ENCODE peak calls at places on chromosomes 16 and 17, in four cellular contexts. H is K562, V is HepG2, Q is GM12878. X is an unnamed sample.

GRCh38 chr16:17101646-17102045 is 369.1 kb downstream of the XYLT1 start:
- DNase-seq in Q (no peak), H (peak), V (no peak), X (peak)

GRCh38 chr17:68424861-68425260 is 32.4 kb downstream of the WIPI1 start:
- DNase-seq in V (no peak), Q (no peak), H (no peak), X (no peak)

GRCh38 chr16:11089504-11090124 is 145.2 kb downstream of the CLEC16A start:
- DNase-seq in V (no peak), Q (no peak), H (no peak), X (no peak)

GRCh38 chr17:14301761-14302401 is 1.0 kb downstream of the HS3ST3B1 start:
- DNase-seq in Q (no peak), H (no peak), V (no peak), X (peak)

GRCh38 chr16:561413-561794 is 1.2 kb downstream of the PRR35 start:
- DNase-seq in V (no peak), Q (no peak), H (no peak), X (no peak)

GRCh38 chr17:66348605-66349165 is 46.3 kb downstream of the PRKCA start:
- DNase-seq in H (peak), V (peak), Q (no peak), X (peak)

GRCh38 chr17:67042104-67042899 is 2.1 kb upstream of the CACNG1 start:
- DNase-seq in H (no peak), V (no peak), Q (no peak), X (no peak)

GRCh38 chr16:67945392-67945933 is 1.5 kb upstream of the LCAT start:
- DNase-seq in Q (no peak), V (no peak), H (no peak), X (no peak)

GRCh38 chr17:45319239-45319703 is 2.5 kb upstream of the MAP3K14 start:
- DNase-seq in H (no peak), V (no peak), Q (no peak), X (peak)

GRCh38 chr17:7582401-7583252 is 1.0 kb upstream of the MPDU1 start:
- DNase-seq in V (no peak), H (no peak), Q (no peak), X (no peak)

GRCh38 chr16:30985401-30986128 is 558 bp downstream of the HSD3B7 start:
- DNase-seq in Q (no peak), V (peak), H (peak), X (peak)

GRCh38 chr17:41885733-41886132 is 20.5 kb upstream of the KLHL11 start:
- DNase-seq in V (no peak), Q (no peak), H (peak), X (peak)

GRCh38 chr16:4682084-4682581 is 11.2 kb upstream of the NUDT16L1 start:
- DNase-seq in H (no peak), Q (no peak), V (no peak), X (no peak)

GRCh38 chr16:67923414-67924127 is 8.1 kb downstream of the CTRL start:
- DNase-seq in H (no peak), Q (no peak), V (no peak), X (no peak)

GRCh38 chr17:71668807-71669206 is 452.0 kb upstream of the SOX9 start:
- DNase-seq in Q (no peak), H (no peak), V (no peak), X (no peak)

GRCh38 chr17:19238167-19238505 is 970 bp downstream of the EPN2 start:
- DNase-seq in H (no peak), Q (no peak), V (no peak), X (peak)

GRCh38 chr17:336110-337021 is 16.2 kb downstream of the RPH3AL start:
- DNase-seq in Q (no peak), V (no peak), H (no peak), X (no peak)

GRCh38 chr17:28457890-28458289 is 15.6 kb upstream of the SLC13A2 start:
- DNase-seq in V (no peak), Q (no peak), H (no peak), X (no peak)

GRCh38 chr17:35147313-35147982 is at the start of gene UNC45B:
- DNase-seq in Q (no peak), H (no peak), V (no peak), X (no peak)

GRCh38 chr17:33594000-33594399 is 300.9 kb upstream of the ASIC2 start:
- DNase-seq in V (no peak), Q (no peak), H (no peak), X (no peak)

GRCh38 chr16:66008136-66008535 is 358.4 kb upstream of the CDH5 start:
- DNase-seq in Q (no peak), H (no peak), V (no peak), X (no peak)

GRCh38 chr16:78669994-78670393 is 570.5 kb downstream of the WWOX start:
- DNase-seq in V (no peak), Q (no peak), H (no peak), X (no peak)

GRCh38 chr16:88387177-88387576 is 4.4 kb downstream of the ZNF469 start:
- DNase-seq in H (peak), Q (no peak), V (no peak), X (no peak)

GRCh38 chr16:19432429-19432828 is 14.7 kb downstream of the TMC5 start:
- DNase-seq in Q (no peak), V (peak), H (no peak), X (peak)

GRCh38 chr16:86370036-86370435 is 140.3 kb upstream of the FOXF1 start:
- DNase-seq in Q (no peak), H (no peak), V (no peak), X (no peak)

GRCh38 chr16:14405611-14406537 is 224.2 kb downstream of the PARN start:
- DNase-seq in H (peak), V (peak), Q (peak), X (no peak)

GRCh38 chr17:41415833-41416335 is 8.5 kb downstream of the KRT37 start:
- DNase-seq in V (peak), Q (no peak), H (no peak), X (no peak)

GRCh38 chr16:397135-397661 is at the start of gene NME4:
- DNase-seq in H (peak), Q (no peak), V (no peak), X (peak)

GRCh38 chr16:20901441-20902112 is 1.0 kb downstream of the LYRM1 start:
- DNase-seq in Q (no peak), V (peak), H (no peak), X (peak)

GRCh38 chr17:44222112-44222869 is 2.8 kb upstream of the UBTF start:
- DNase-seq in Q (no peak), H (peak), V (peak), X (peak)

GRCh38 chr17:18626152-18626870 is 17.9 kb downstream of the TBC1D28 start:
- DNase-seq in Q (no peak), V (no peak), H (no peak), X (no peak)

GRCh38 chr17:5583426-5584382 is 605 bp downstream of the NLRP1 start:
- DNase-seq in V (no peak), H (peak), Q (no peak), X (no peak)

GRCh38 chr17:66727634-66728570 is 107.0 kb upstream of the CACNG5 start:
- DNase-seq in H (peak), Q (no peak), V (peak), X (peak)

GRCh38 chr16:79639576-79640311 is 39.2 kb upstream of the MAF start:
- DNase-seq in Q (no peak), H (no peak), V (no peak), X (peak)

GRCh38 chr17:76740329-76741118 is 2.6 kb downstream of the MFSD11 start:
- DNase-seq in H (no peak), Q (no peak), V (no peak), X (no peak)

GRCh38 chr17:81537343-81537855 is 9.2 kb downstream of the FSCN2 start:
- DNase-seq in V (no peak), H (peak), Q (no peak), X (peak)

GRCh38 chr17:80426671-80427326 is 11.8 kb downstream of the ENDOV start:
- DNase-seq in V (peak), Q (peak), H (peak), X (peak)

GRCh38 chr17:48231995-48232729 is 124.6 kb downstream of the SNX11 start:
- DNase-seq in H (no peak), Q (no peak), V (no peak), X (no peak)

GRCh38 chr17:65936013-65936412 is 255.9 kb downstream of the CEP112 start:
- DNase-seq in V (no peak), H (no peak), Q (no peak), X (no peak)

GRCh38 chr17:73274490-73274889 is 12.8 kb upstream of the CPSF4L start:
- DNase-seq in Q (no peak), V (no peak), H (no peak), X (no peak)
- TF ChIP-seq JUNB in Q (no peak), V (no peak), H (no peak), X (no peak)

GRCh38 chr16:2930236-2930635 is 18.5 kb downstream of the FLYWCH1 start:
- DNase-seq in H (no peak), V (no peak), Q (no peak), X (no peak)

GRCh38 chr16:2935418-2935817 is 23.7 kb downstream of the FLYWCH1 start:
- DNase-seq in H (no peak), Q (no peak), V (no peak), X (no peak)

GRCh38 chr16:2933701-2934100 is 22.0 kb downstream of the FLYWCH1 start:
- DNase-seq in Q (no peak), V (no peak), H (no peak), X (no peak)

GRCh38 chr16:2934450-2934849 is 22.7 kb downstream of the FLYWCH1 start:
- DNase-seq in Q (no peak), V (no peak), H (no peak), X (no peak)

GRCh38 chr16:2933136-2933535 is 21.4 kb downstream of the FLYWCH1 start:
- DNase-seq in H (no peak), V (no peak), Q (no peak), X (no peak)
- TF ChIP-seq CHD4 in H (no peak), V (no peak), Q (no peak), X (no peak)

DNA sequence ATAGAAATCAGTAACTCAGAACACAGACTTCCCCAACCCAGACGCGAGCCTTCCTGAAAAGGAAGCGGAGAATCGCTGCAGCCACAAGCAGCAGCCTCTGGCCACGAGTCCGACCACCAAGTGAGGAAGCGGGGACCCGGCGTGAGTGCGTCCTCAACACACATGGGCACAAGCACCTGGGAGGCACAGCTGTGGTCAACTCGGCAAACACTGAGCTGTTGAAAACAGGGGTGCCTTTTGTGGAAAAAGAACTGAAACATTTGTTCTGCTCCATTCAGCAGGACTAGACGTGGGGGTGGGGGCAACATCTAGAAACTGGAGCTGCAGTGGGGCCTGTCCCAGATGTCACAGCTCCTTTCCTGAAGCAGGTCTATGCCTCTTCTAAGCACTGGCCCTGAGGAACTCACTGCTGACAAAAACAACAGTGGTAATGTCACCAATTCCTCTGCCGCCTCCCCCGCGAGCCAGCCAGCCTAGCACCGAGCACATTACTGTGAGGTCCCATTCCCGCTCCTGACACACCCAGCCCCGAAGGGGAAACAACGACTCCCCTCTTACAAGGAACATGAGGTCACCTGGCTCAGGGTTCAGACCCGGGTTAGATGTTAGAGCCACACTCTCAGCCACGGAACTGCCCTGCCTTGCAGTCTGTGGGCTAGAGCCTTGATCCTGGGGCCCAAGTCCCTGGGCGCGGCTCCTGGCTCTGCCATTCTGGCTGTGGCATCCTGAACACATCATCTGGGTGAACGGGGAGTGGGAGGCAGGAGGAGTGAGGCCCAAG is 28.9 kb downstream of the KDM8 start:
- DNase-seq in V (no peak), H (no peak), Q (peak), X (no peak)
- TF ChIP-seq JUNB in V (no peak), H (no peak), Q (no peak), X (no peak)

DNA sequence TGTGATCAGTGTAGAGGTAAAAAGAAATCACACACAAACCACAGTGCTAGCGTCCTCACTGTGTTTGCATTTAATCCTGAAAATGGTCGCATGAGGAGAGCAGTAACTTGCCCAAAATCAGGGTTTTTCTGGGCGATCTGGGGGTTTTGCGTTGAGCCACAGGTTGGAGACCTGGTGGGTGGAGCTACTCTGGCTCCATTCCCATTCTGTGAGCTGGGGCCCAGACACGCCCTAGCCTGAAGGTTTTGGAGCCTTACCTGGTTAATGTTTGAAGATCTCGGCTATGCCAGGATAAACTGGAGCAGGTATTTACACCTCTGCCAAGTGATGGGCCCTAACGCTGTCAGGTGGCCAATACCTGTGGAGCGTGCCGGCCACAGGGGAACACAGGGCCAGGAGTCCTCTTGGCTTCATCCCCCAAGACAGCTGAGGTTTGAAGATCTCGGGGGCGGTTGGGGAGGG is 48.4 kb downstream of the MPRIP start:
- DNase-seq in H (no peak), Q (no peak), V (no peak), X (no peak)
- TF ChIP-seq CHD4 in H (no peak), Q (no peak), V (no peak), X (no peak)

GRCh38 chr17:4219241-4219640 is 44.5 kb downstream of the ANKFY1 start:
- DNase-seq in H (no peak), V (no peak), Q (no peak), X (no peak)
- TF ChIP-seq JUNB in H (no peak), V (no peak), Q (no peak), X (no peak)